ENCODE peak calls at places on chromosomes 6 and 20, in nine cellular contexts. Z, V, R, C, B, Y, D, E and U are unnamed samples.
A peak's percentile ranks its signal among the peaks of the same experiment; 100 is the strongest.

GRCh38 chr20:10532351-10532750 is 97.2 kb downstream of the SLX4IP start:
- DNase-seq in E (no peak), R (no peak), Y (no peak), C (no peak), D (no peak), V (no peak), B (no peak), Z (no peak), U (no peak)

GRCh38 chr6:154227862-154228520 is 128.6 kb downstream of the IPCEF1 start:
- DNase-seq in R (no peak), E (no peak), Z (no peak), V (no peak), D (no peak), Y (no peak), B (no peak), C (no peak), U (no peak)

GRCh38 chr20:61917459-61917858 is 148.2 kb downstream of the TAF4 start:
- DNase-seq in R (no peak), V (no peak), D (no peak), Z (no peak), C (no peak), E (no peak), B (no peak), Y (no peak), U (no peak)

GRCh38 chr6:24325978-24326377 is 31.9 kb downstream of the DCDC2 start:
- DNase-seq in Y (no peak), R (no peak), D (no peak), V (no peak), C (no peak), Z (no peak), B (no peak), E (no peak), U (no peak)

GRCh38 chr20:6851136-6851535 is 83.7 kb downstream of the BMP2 start:
- DNase-seq in E (no peak), V (no peak), Y (no peak), Z (no peak), D (no peak), C (no peak), B (no peak), R (no peak), U (no peak)

GRCh38 chr6:161228911-161229591 is 44.8 kb downstream of the AGPAT4 start:
- DNase-seq in E (no peak), R (no peak), Z (peak; percentile 96), C (no peak), B (peak; percentile 71), V (no peak), D (peak; percentile 87), Y (no peak), U (no peak)

GRCh38 chr20:64161595-64162238 is 2.5 kb upstream of the MYT1 start:
- DNase-seq in C (peak; percentile 67), D (no peak), B (no peak), R (peak; percentile 52), E (peak; percentile 52), Y (peak; percentile 72), V (no peak), Z (peak; percentile 54), U (no peak)

GRCh38 chr6:33694401-33694931 is 17.0 kb downstream of the UQCC2 start:
- DNase-seq in E (no peak), B (no peak), R (peak; percentile 63), D (no peak), Z (peak; percentile 91), V (no peak), C (no peak), Y (no peak), U (no peak)

GRCh38 chr6:10210052-10210451 is 204.8 kb downstream of the TFAP2A start:
- DNase-seq in D (no peak), Z (peak; percentile 49), B (peak; percentile 55), R (no peak), Y (no peak), E (no peak), C (no peak), V (no peak), U (no peak)